ENCODE peak calls at places on chromosomes 13 and 19, in eight cellular contexts. X is stimulated activated CD8-positive, alpha-beta memory T cell treated with anti-CD3 and anti-CD28 coated beads, Interleukin-15, amount 100 ng/mL, for 24 hours; Q is sciatic nerve; F is left cardiac atrium; Y is HAP-1; S is choroid plexus epithelial cell; O is activated naive CD4-positive, alpha-beta T cell treated with anti-CD3 and anti-CD28 coated beads for 36 hours; N is CD8-positive, alpha-beta memory T cell. C is an unnamed sample.

GRCh38 chr13:114002009-114002544 is 28.2 kb upstream of the C13orf46 start:
- DNase-seq in S (no peak), F (peak), N (no peak), Q (no peak), X (no peak), O (no peak), Y (no peak), C (no peak)

GRCh38 chr19:2507109-2507508 is 31.2 kb downstream of the GADD45B start:
- DNase-seq in Y (peak), Q (no peak), O (peak), F (no peak), N (peak), S (peak), X (no peak), C (no peak)

GRCh38 chr19:55836340-55836739 is at the start of gene NLRP4:
- DNase-seq in Y (no peak), O (no peak), S (no peak), F (no peak), X (no peak), Q (no peak), N (no peak), C (no peak)

GRCh38 chr19:14061751-14062557 is at the start of gene PALM3:
- DNase-seq in S (no peak), Y (no peak), X (no peak), Q (no peak), O (no peak), F (no peak), N (no peak), C (no peak)

GRCh38 chr19:33347300-33347699 is 26.2 kb upstream of the CEBPG start:
- DNase-seq in S (no peak), O (no peak), Y (no peak), N (no peak), F (no peak), X (no peak), Q (no peak), C (no peak)

GRCh38 chr13:23386533-23386932 is 47.0 kb downstream of the SACS start:
- DNase-seq in Q (no peak), O (peak), X (no peak), F (no peak), N (no peak), S (no peak), Y (no peak), C (no peak)

GRCh38 chr19:1747285-1748114 is 5.8 kb upstream of the ONECUT3 start:
- DNase-seq in F (no peak), Y (no peak), Q (no peak), O (peak), S (peak), N (no peak), X (no peak), C (peak)

GRCh38 chr19:49889687-49890348 is 6.9 kb downstream of the IL4I1 start:
- DNase-seq in N (peak), X (peak), Q (peak), F (peak), Y (no peak), O (peak), S (peak), C (peak)

GRCh38 chr13:60788156-60788829 is 391.3 kb downstream of the TDRD3 start:
- DNase-seq in N (no peak), Q (no peak), O (no peak), Y (no peak), X (no peak), F (peak), S (no peak), C (no peak)

GRCh38 chr13:49679244-49679643 is 12.0 kb downstream of the EBPL start:
- DNase-seq in O (peak), F (no peak), S (peak), N (no peak), Y (no peak), Q (no peak), X (no peak), C (no peak)

GRCh38 chr13:46622918-46623256 is 69.9 kb downstream of the LRCH1 start:
- DNase-seq in N (no peak), O (no peak), Y (no peak), Q (peak), F (peak), X (no peak), S (peak), C (no peak)

GRCh38 chr19:3499738-3500428 is 591 bp downstream of the DOHH start:
- DNase-seq in X (no peak), Q (no peak), S (no peak), F (no peak), N (no peak), O (no peak), Y (no peak), C (no peak)

GRCh38 chr13:107803822-107804495 is 411.4 kb downstream of the LIG4 start:
- DNase-seq in O (no peak), X (no peak), S (no peak), F (no peak), N (no peak), Q (no peak), Y (no peak), C (no peak)

GRCh38 chr13:95156208-95156607 is 145.0 kb downstream of the ABCC4 start:
- DNase-seq in Q (no peak), Y (no peak), X (no peak), O (no peak), F (no peak), S (peak), N (no peak), C (no peak)

GRCh38 chr19:8655340-8655709 is 24.9 kb downstream of the NFILZ start:
- DNase-seq in X (no peak), O (peak), S (no peak), Y (no peak), F (no peak), Q (no peak), N (peak), C (peak)

GRCh38 chr19:17779281-17779930 is 15.5 kb upstream of the B3GNT3 start:
- DNase-seq in N (no peak), O (no peak), X (no peak), Q (no peak), S (peak), Y (peak), F (peak), C (no peak)

GRCh38 chr13:50001287-50001686 is 4.4 kb downstream of the TRIM13 start:
- DNase-seq in O (no peak), N (no peak), Q (no peak), F (no peak), Y (no peak), X (no peak), S (peak), C (no peak)

GRCh38 chr13:104779311-104779710 is 1713.1 kb upstream of the SLC10A2 start:
- DNase-seq in O (no peak), X (no peak), F (no peak), Y (no peak), S (peak), Q (no peak), N (no peak), C (no peak)

GRCh38 chr19:294341-294818 is 3.2 kb upstream of the PLPP2 start:
- DNase-seq in S (peak), F (no peak), Y (no peak), O (no peak), N (no peak), Q (no peak), X (no peak), C (no peak)

GRCh38 chr13:30865131-30866009 is 40.7 kb upstream of the MEDAG start:
- DNase-seq in N (peak), X (peak), O (peak), F (peak), S (peak), Y (peak), Q (peak), C (peak)

GRCh38 chr19:31538879-31539278 is 189.6 kb upstream of the TSHZ3 start:
- DNase-seq in Y (no peak), Q (no peak), F (no peak), N (no peak), O (no peak), S (no peak), X (no peak), C (no peak)

GRCh38 chr19:56355517-56355916 is 37.8 kb downstream of the ZNF582 start:
- DNase-seq in S (no peak), Y (no peak), Q (no peak), X (no peak), N (no peak), F (no peak), O (no peak), C (no peak)

GRCh38 chr13:50509771-50510441 is 333.6 kb downstream of the DLEU7 start:
- DNase-seq in O (no peak), X (no peak), F (no peak), N (no peak), S (no peak), Y (no peak), Q (no peak), C (no peak)

GRCh38 chr19:31383553-31383952 is 34.3 kb upstream of the TSHZ3 start:
- DNase-seq in N (no peak), O (no peak), F (no peak), X (no peak), Y (no peak), S (no peak), Q (no peak), C (no peak)

GRCh38 chr19:5897189-5897969 is 6.2 kb downstream of the NDUFA11 start:
- DNase-seq in Q (no peak), S (no peak), F (no peak), O (no peak), X (no peak), N (no peak), Y (no peak), C (no peak)

GRCh38 chr19:7869910-7870511 is 4.2 kb downstream of the PRR36 start:
- DNase-seq in S (peak), Q (peak), O (peak), Y (peak), F (peak), X (no peak), N (peak), C (peak)

GRCh38 chr19:6020166-6020967 is 42.4 kb upstream of the RANBP3 start:
- DNase-seq in N (no peak), Q (no peak), X (no peak), F (peak), O (no peak), S (peak), Y (no peak), C (no peak)

GRCh38 chr13:27266937-27267336 is 3.7 kb upstream of the RASL11A start:
- DNase-seq in N (no peak), F (no peak), X (no peak), Q (no peak), O (no peak), S (peak), Y (no peak), C (no peak)

GRCh38 chr19:46841458-46842083 is 9.1 kb downstream of the AP2S1 start:
- DNase-seq in N (no peak), X (no peak), Q (no peak), Y (no peak), O (no peak), S (peak), F (peak), C (no peak)

GRCh38 chr13:63636231-63636993 is 2220.8 kb upstream of the PCDH20 start:
- DNase-seq in S (peak), Y (no peak), N (no peak), X (no peak), O (no peak), F (no peak), Q (no peak), C (no peak)

GRCh38 chr13:113553541-113554332 is 30.8 kb upstream of the TFDP1 start:
- DNase-seq in N (no peak), Y (no peak), F (no peak), O (peak), S (no peak), X (no peak), Q (no peak), C (no peak)

GRCh38 chr19:57671124-57671895 is 2.6 kb downstream of the ZSCAN4 start:
- DNase-seq in O (no peak), F (no peak), N (no peak), X (no peak), S (no peak), Q (no peak), Y (no peak), C (no peak)

GRCh38 chr13:48161530-48162179 is 66.8 kb upstream of the MED4 start:
- DNase-seq in X (no peak), F (peak), S (no peak), N (no peak), Y (no peak), Q (peak), O (no peak), C (no peak)

GRCh38 chr13:45367995-45368394 is 27.0 kb upstream of the TPT1 start:
- DNase-seq in O (peak), Y (no peak), S (no peak), Q (no peak), X (no peak), N (no peak), F (no peak), C (no peak)

GRCh38 chr19:10173527-10173926 is 21.2 kb downstream of the DNMT1 start:
- DNase-seq in S (peak), Q (no peak), Y (no peak), N (no peak), O (no peak), F (no peak), X (no peak), C (no peak)

GRCh38 chr13:52974711-52975110 is 53.9 kb upstream of the OLFM4 start:
- DNase-seq in N (no peak), Y (no peak), F (no peak), Q (no peak), O (no peak), S (no peak), X (no peak), C (no peak)